ENCODE peak calls at places on chromosomes 2 and 18, in five cellular contexts. C is DMS153, N is ascending aorta, S is fibroblast of the aortic adventitia, G is AG10803. Z is an unnamed sample.

GRCh38 chr18:49562481-49563129 is 748 bp downstream of the LIPG start:
- DNase-seq in C (no peak), N (no peak), S (no peak), G (no peak), Z (no peak)

GRCh38 chr2:207861789-207862188 is 92.1 kb upstream of the FZD5 start:
- DNase-seq in C (no peak), N (no peak), S (no peak), G (no peak), Z (no peak)

GRCh38 chr2:28528206-28528605 is 32.3 kb downstream of the PLB1 start:
- DNase-seq in C (no peak), N (no peak), S (no peak), G (no peak), Z (no peak)

GRCh38 chr2:70123051-70123828 is 36.0 kb downstream of the PCBP1 start:
- DNase-seq in C (peak), N (no peak), S (peak), G (peak), Z (no peak)

GRCh38 chr18:35514283-35514682 is 16.5 kb upstream of the INO80C start:
- DNase-seq in C (no peak), N (no peak), S (no peak), G (no peak), Z (no peak)

GRCh38 chr18:24204904-24205303 is 66.0 kb downstream of the CABYR start:
- DNase-seq in C (no peak), N (no peak), S (no peak), G (no peak), Z (no peak)

GRCh38 chr2:224039080-224039769 is at the start of gene SERPINE2:
- DNase-seq in C (peak), N (no peak), S (peak), G (peak), Z (no peak)

GRCh38 chr2:183519371-183520056 is 395.3 kb downstream of the NUP35 start:
- DNase-seq in C (peak), N (no peak), S (no peak), G (no peak), Z (no peak)